ENCODE peak calls at places on chromosome 12, in five cellular contexts. One of them, this sample, is unnamed.

GRCh38 chr12:116603516-116603915 is 44.3 kb downstream of the MAP1LC3B2 start:
- DNase-seq in stomach: no peak
- DNase-seq in GM23248: no peak
- DNase-seq in adrenal gland: no peak
- DNase-seq in cardiac muscle cell: peak
- DNase-seq in this sample: no peak

GRCh38 chr12:106149096-106149784 is 10.5 kb upstream of the NUAK1 start:
- DNase-seq in stomach: no peak
- DNase-seq in cardiac muscle cell: peak
- DNase-seq in adrenal gland: no peak
- DNase-seq in GM23248: peak
- DNase-seq in this sample: no peak

GRCh38 chr12:57888407-57889157 is 42.1 kb upstream of the CTDSP2 start:
- DNase-seq in stomach: peak
- DNase-seq in GM23248: peak
- DNase-seq in adrenal gland: peak
- DNase-seq in cardiac muscle cell: no peak
- DNase-seq in this sample: no peak

GRCh38 chr12:3705349-3705675 is 47.6 kb downstream of the CRACR2A start:
- DNase-seq in adrenal gland: no peak
- DNase-seq in GM23248: no peak
- DNase-seq in stomach: no peak
- DNase-seq in cardiac muscle cell: no peak
- DNase-seq in this sample: no peak

GRCh38 chr12:126114420-126114819 is 1049.2 kb downstream of the AACS start:
- DNase-seq in adrenal gland: no peak
- DNase-seq in cardiac muscle cell: no peak
- DNase-seq in stomach: no peak
- DNase-seq in GM23248: no peak
- DNase-seq in this sample: no peak

GRCh38 chr12:13165578-13166120 is 30.9 kb upstream of the EMP1 start:
- DNase-seq in GM23248: peak
- DNase-seq in adrenal gland: peak
- DNase-seq in stomach: peak
- DNase-seq in cardiac muscle cell: no peak
- DNase-seq in this sample: peak

GRCh38 chr12:67355428-67356385 is 86.5 kb downstream of the CAND1 start:
- DNase-seq in adrenal gland: no peak
- DNase-seq in cardiac muscle cell: peak
- DNase-seq in GM23248: peak
- DNase-seq in stomach: no peak
- DNase-seq in this sample: no peak

GRCh38 chr12:15584366-15585041 is 204.7 kb downstream of the EPS8 start:
- DNase-seq in cardiac muscle cell: peak
- DNase-seq in stomach: no peak
- DNase-seq in GM23248: peak
- DNase-seq in adrenal gland: no peak
- DNase-seq in this sample: peak

GRCh38 chr12:53476769-53477209 is 22.5 kb downstream of the MAP3K12 start:
- DNase-seq in adrenal gland: no peak
- DNase-seq in cardiac muscle cell: peak
- DNase-seq in stomach: no peak
- DNase-seq in GM23248: peak
- DNase-seq in this sample: no peak

GRCh38 chr12:132955094-132955932 is 793 bp downstream of the ZNF605 start:
- DNase-seq in adrenal gland: peak
- DNase-seq in GM23248: peak
- DNase-seq in cardiac muscle cell: peak
- DNase-seq in stomach: peak
- DNase-seq in this sample: peak

GRCh38 chr12:124512667-124513296 is 54.6 kb downstream of the NCOR2 start:
- DNase-seq in adrenal gland: peak
- DNase-seq in stomach: peak
- DNase-seq in GM23248: peak
- DNase-seq in cardiac muscle cell: no peak
- DNase-seq in this sample: peak

GRCh38 chr12:121784460-121784859 is 9.0 kb downstream of the RHOF start:
- DNase-seq in stomach: no peak
- DNase-seq in GM23248: peak
- DNase-seq in cardiac muscle cell: no peak
- DNase-seq in adrenal gland: peak
- DNase-seq in this sample: peak

GRCh38 chr12:9710584-9711375 is 22.1 kb downstream of the CLECL1 start:
- DNase-seq in adrenal gland: no peak
- DNase-seq in GM23248: no peak
- DNase-seq in stomach: no peak
- DNase-seq in cardiac muscle cell: no peak
- DNase-seq in this sample: no peak

GRCh38 chr12:97616936-97617335 is 154.3 kb downstream of the RMST start:
- DNase-seq in stomach: no peak
- DNase-seq in adrenal gland: no peak
- DNase-seq in GM23248: no peak
- DNase-seq in cardiac muscle cell: no peak
- DNase-seq in this sample: no peak

GRCh38 chr12:92141585-92142244 is 3.9 kb downstream of the BTG1 start:
- DNase-seq in stomach: no peak
- DNase-seq in GM23248: no peak
- DNase-seq in adrenal gland: no peak
- DNase-seq in cardiac muscle cell: no peak
- DNase-seq in this sample: no peak

GRCh38 chr12:50251619-50252300 is 31.6 kb downstream of the LIMA1 start:
- DNase-seq in GM23248: no peak
- DNase-seq in adrenal gland: no peak
- DNase-seq in cardiac muscle cell: no peak
- DNase-seq in stomach: no peak
- DNase-seq in this sample: no peak

GRCh38 chr12:34219046-34219770 is 196.9 kb downstream of the ALG10 start:
- DNase-seq in stomach: no peak
- DNase-seq in GM23248: no peak
- DNase-seq in cardiac muscle cell: no peak
- DNase-seq in adrenal gland: peak
- DNase-seq in this sample: no peak

GRCh38 chr12:122148657-122149056 is 25.4 kb downstream of the IL31 start:
- DNase-seq in GM23248: peak
- DNase-seq in adrenal gland: no peak
- DNase-seq in cardiac muscle cell: no peak
- DNase-seq in stomach: no peak
- DNase-seq in this sample: no peak

GRCh38 chr12:124998705-124999104 is 5.3 kb downstream of the BRI3BP start:
- DNase-seq in stomach: no peak
- DNase-seq in adrenal gland: no peak
- DNase-seq in cardiac muscle cell: no peak
- DNase-seq in GM23248: no peak
- DNase-seq in this sample: no peak

GRCh38 chr12:38745601-38746000 is 159.8 kb downstream of the CPNE8 start:
- DNase-seq in stomach: no peak
- DNase-seq in GM23248: no peak
- DNase-seq in adrenal gland: no peak
- DNase-seq in cardiac muscle cell: no peak
- DNase-seq in this sample: no peak
- H3K4me3 ChIP-seq in stomach: no peak
- H3K4me3 ChIP-seq in GM23248: no peak
- H3K4me3 ChIP-seq in adrenal gland: no peak
- H3K4me3 ChIP-seq in cardiac muscle cell: no peak
- H3K4me3 ChIP-seq in this sample: no peak

GRCh38 chr12:69466867-69467266 is 3.3 kb upstream of the FRS2 start:
- DNase-seq in cardiac muscle cell: no peak
- DNase-seq in stomach: no peak
- DNase-seq in adrenal gland: no peak
- DNase-seq in GM23248: no peak
- DNase-seq in this sample: no peak
- H3K4me3 ChIP-seq in cardiac muscle cell: no peak
- H3K4me3 ChIP-seq in stomach: no peak
- H3K4me3 ChIP-seq in adrenal gland: no peak
- H3K4me3 ChIP-seq in GM23248: no peak
- H3K4me3 ChIP-seq in this sample: no peak

GRCh38 chr12:120225852-120226640 is 25.1 kb upstream of the RPLP0 start:
- DNase-seq in cardiac muscle cell: no peak
- DNase-seq in GM23248: no peak
- DNase-seq in adrenal gland: no peak
- DNase-seq in stomach: peak
- DNase-seq in this sample: no peak
- H3K4me3 ChIP-seq in cardiac muscle cell: no peak
- H3K4me3 ChIP-seq in GM23248: no peak
- H3K4me3 ChIP-seq in adrenal gland: no peak
- H3K4me3 ChIP-seq in stomach: peak
- H3K4me3 ChIP-seq in this sample: no peak

GRCh38 chr12:46361667-46362034 is 10.9 kb downstream of the SLC38A2 start:
- DNase-seq in GM23248: no peak
- DNase-seq in adrenal gland: no peak
- DNase-seq in cardiac muscle cell: no peak
- DNase-seq in stomach: no peak
- DNase-seq in this sample: no peak

GRCh38 chr12:46360370-46360769 is 12.2 kb downstream of the SLC38A2 start:
- DNase-seq in cardiac muscle cell: no peak
- DNase-seq in GM23248: no peak
- DNase-seq in adrenal gland: no peak
- DNase-seq in stomach: no peak
- DNase-seq in this sample: no peak

GRCh38 chr12:46359667-46360280 is 12.8 kb downstream of the SLC38A2 start:
- DNase-seq in GM23248: no peak
- DNase-seq in stomach: no peak
- DNase-seq in cardiac muscle cell: no peak
- DNase-seq in adrenal gland: no peak
- DNase-seq in this sample: no peak

GRCh38 chr12:46362895-46363581 is 9.5 kb downstream of the SLC38A2 start:
- DNase-seq in cardiac muscle cell: no peak
- DNase-seq in GM23248: peak
- DNase-seq in adrenal gland: no peak
- DNase-seq in stomach: no peak
- DNase-seq in this sample: no peak

GRCh38 chr12:46360908-46361666 is 11.5 kb downstream of the SLC38A2 start:
- DNase-seq in GM23248: no peak
- DNase-seq in stomach: no peak
- DNase-seq in cardiac muscle cell: no peak
- DNase-seq in adrenal gland: no peak
- DNase-seq in this sample: no peak
- H3K4me3 ChIP-seq in GM23248: peak
- H3K4me3 ChIP-seq in stomach: peak
- H3K4me3 ChIP-seq in cardiac muscle cell: no peak
- H3K4me3 ChIP-seq in adrenal gland: no peak
- H3K4me3 ChIP-seq in this sample: no peak